ENCODE peak calls at places on chromosomes 6 and 20, in six cellular contexts. O is type B pancreatic cell, Q is choroid plexus epithelial cell, W is progenitor cell of endocrine pancreas, U is hepatocyte, I is lower leg skin. A is an unnamed sample.
A peak's percentile ranks its signal among the peaks of the same experiment; 100 is the strongest.

GRCh38 chr20:20492521-20493334 is 124.8 kb downstream of the INSM1 start:
- DNase-seq in O (no peak), Q (peak; percentile 50), W (peak; percentile 23), U (no peak), I (no peak), A (no peak)

GRCh38 chr20:4043801-4044200 is 28.4 kb upstream of the RNF24 start:
- DNase-seq in O (no peak), Q (no peak), W (no peak), U (no peak), I (no peak), A (no peak)

GRCh38 chr6:87932361-87932760 is 115.3 kb upstream of the SPACA1 start:
- DNase-seq in O (no peak), Q (no peak), W (no peak), U (no peak), I (no peak), A (no peak)

GRCh38 chr20:7841967-7842301 is 98.3 kb downstream of the HAO1 start:
- DNase-seq in O (no peak), Q (peak; percentile 90), W (no peak), U (peak; percentile 38), I (no peak), A (no peak)

GRCh38 chr6:169046483-169047192 is 207.0 kb downstream of the THBS2 start:
- DNase-seq in O (no peak), Q (peak; percentile 32), W (no peak), U (no peak), I (no peak), A (no peak)

GRCh38 chr6:21748343-21749063 is 155.0 kb downstream of the SOX4 start:
- DNase-seq in O (no peak), Q (peak; percentile 73), W (no peak), U (no peak), I (no peak), A (no peak)

GRCh38 chr20:16327606-16328005 is 245.6 kb downstream of the KIF16B start:
- DNase-seq in O (no peak), Q (no peak), W (no peak), U (no peak), I (no peak), A (no peak)

GRCh38 chr6:786946-787763 is 94.2 kb upstream of the EXOC2 start:
- DNase-seq in O (no peak), Q (peak; percentile 37), W (no peak), U (no peak), I (no peak), A (no peak)